ENCODE peak calls at places on chromosomes 7 and 10, in ten cellular contexts. One of them, this sample, is unnamed.

GRCh38 chr10:124697837-124698559 is 46.2 kb downstream of the FAM53B start:
- DNase-seq in activated CD4-positive, alpha-beta T cell treated with anti-CD3 and anti-CD28 coated beads, Interleukin-2, amount 50 U/mL, for 48 hours: peak; percentile 53
- DNase-seq in EL: peak; percentile 29
- DNase-seq in breast epithelium: no peak
- DNase-seq in effector memory CD8-positive, alpha-beta T cell: peak; percentile 44
- DNase-seq in amygdala: no peak
- DNase-seq in stimulated activated CD4-positive, alpha-beta T cell treated with anti-CD3 and anti-CD28 coated beads, Interleukin-2, amount 100 ng/mL, for 48 hours: no peak
- DNase-seq in D341Med: no peak
- DNase-seq in transverse colon: no peak
- DNase-seq in epithelial cell of esophagus: no peak
- DNase-seq in this sample: no peak

GRCh38 chr7:55593515-55594318 is 21.4 kb upstream of the VOPP1 start:
- DNase-seq in EL: peak; percentile 55
- DNase-seq in transverse colon: peak; percentile 82
- DNase-seq in stimulated activated CD4-positive, alpha-beta T cell treated with anti-CD3 and anti-CD28 coated beads, Interleukin-2, amount 100 ng/mL, for 48 hours: peak; percentile 84
- DNase-seq in effector memory CD8-positive, alpha-beta T cell: peak; percentile 67
- DNase-seq in activated CD4-positive, alpha-beta T cell treated with anti-CD3 and anti-CD28 coated beads, Interleukin-2, amount 50 U/mL, for 48 hours: peak; percentile 84
- DNase-seq in breast epithelium: peak; percentile 58
- DNase-seq in epithelial cell of esophagus: peak; percentile 67
- DNase-seq in amygdala: no peak
- DNase-seq in D341Med: peak; percentile 87
- DNase-seq in this sample: no peak

GRCh38 chr7:151491859-151492258 is 27.8 kb downstream of the RHEB start:
- DNase-seq in amygdala: no peak
- DNase-seq in breast epithelium: no peak
- DNase-seq in effector memory CD8-positive, alpha-beta T cell: no peak
- DNase-seq in epithelial cell of esophagus: peak; percentile 89
- DNase-seq in activated CD4-positive, alpha-beta T cell treated with anti-CD3 and anti-CD28 coated beads, Interleukin-2, amount 50 U/mL, for 48 hours: no peak
- DNase-seq in transverse colon: no peak
- DNase-seq in D341Med: no peak
- DNase-seq in stimulated activated CD4-positive, alpha-beta T cell treated with anti-CD3 and anti-CD28 coated beads, Interleukin-2, amount 100 ng/mL, for 48 hours: no peak
- DNase-seq in EL: peak; percentile 93
- DNase-seq in this sample: no peak

GRCh38 chr10:15585303-15585715 is 134.4 kb downstream of the ITGA8 start:
- DNase-seq in EL: peak; percentile 73
- DNase-seq in stimulated activated CD4-positive, alpha-beta T cell treated with anti-CD3 and anti-CD28 coated beads, Interleukin-2, amount 100 ng/mL, for 48 hours: peak; percentile 44
- DNase-seq in effector memory CD8-positive, alpha-beta T cell: no peak
- DNase-seq in breast epithelium: no peak
- DNase-seq in epithelial cell of esophagus: peak; percentile 16
- DNase-seq in amygdala: no peak
- DNase-seq in transverse colon: peak; percentile 70
- DNase-seq in activated CD4-positive, alpha-beta T cell treated with anti-CD3 and anti-CD28 coated beads, Interleukin-2, amount 50 U/mL, for 48 hours: peak; percentile 39
- DNase-seq in D341Med: peak; percentile 89
- DNase-seq in this sample: peak; percentile 1

GRCh38 chr10:29991382-29991781 is 68.0 kb downstream of the JCAD start:
- DNase-seq in transverse colon: no peak
- DNase-seq in D341Med: no peak
- DNase-seq in stimulated activated CD4-positive, alpha-beta T cell treated with anti-CD3 and anti-CD28 coated beads, Interleukin-2, amount 100 ng/mL, for 48 hours: no peak
- DNase-seq in epithelial cell of esophagus: no peak
- DNase-seq in EL: no peak
- DNase-seq in breast epithelium: no peak
- DNase-seq in amygdala: no peak
- DNase-seq in effector memory CD8-positive, alpha-beta T cell: no peak
- DNase-seq in activated CD4-positive, alpha-beta T cell treated with anti-CD3 and anti-CD28 coated beads, Interleukin-2, amount 50 U/mL, for 48 hours: no peak
- DNase-seq in this sample: no peak

GRCh38 chr10:98344589-98345038 is 70.4 kb downstream of the PYROXD2 start:
- DNase-seq in activated CD4-positive, alpha-beta T cell treated with anti-CD3 and anti-CD28 coated beads, Interleukin-2, amount 50 U/mL, for 48 hours: no peak
- DNase-seq in effector memory CD8-positive, alpha-beta T cell: no peak
- DNase-seq in EL: peak; percentile 73
- DNase-seq in epithelial cell of esophagus: no peak
- DNase-seq in amygdala: no peak
- DNase-seq in breast epithelium: no peak
- DNase-seq in transverse colon: peak; percentile 56
- DNase-seq in D341Med: no peak
- DNase-seq in stimulated activated CD4-positive, alpha-beta T cell treated with anti-CD3 and anti-CD28 coated beads, Interleukin-2, amount 100 ng/mL, for 48 hours: no peak
- DNase-seq in this sample: no peak

GRCh38 chr10:78828647-78829283 is 240.0 kb upstream of the ZMIZ1 start:
- DNase-seq in breast epithelium: no peak
- DNase-seq in stimulated activated CD4-positive, alpha-beta T cell treated with anti-CD3 and anti-CD28 coated beads, Interleukin-2, amount 100 ng/mL, for 48 hours: no peak
- DNase-seq in EL: no peak
- DNase-seq in transverse colon: no peak
- DNase-seq in amygdala: no peak
- DNase-seq in activated CD4-positive, alpha-beta T cell treated with anti-CD3 and anti-CD28 coated beads, Interleukin-2, amount 50 U/mL, for 48 hours: no peak
- DNase-seq in D341Med: no peak
- DNase-seq in effector memory CD8-positive, alpha-beta T cell: no peak
- DNase-seq in epithelial cell of esophagus: no peak
- DNase-seq in this sample: no peak

GRCh38 chr7:25968205-25968993 is 183.6 kb upstream of the NFE2L3 start:
- DNase-seq in stimulated activated CD4-positive, alpha-beta T cell treated with anti-CD3 and anti-CD28 coated beads, Interleukin-2, amount 100 ng/mL, for 48 hours: peak; percentile 30
- DNase-seq in breast epithelium: no peak
- DNase-seq in transverse colon: peak; percentile 70
- DNase-seq in effector memory CD8-positive, alpha-beta T cell: peak; percentile 10
- DNase-seq in activated CD4-positive, alpha-beta T cell treated with anti-CD3 and anti-CD28 coated beads, Interleukin-2, amount 50 U/mL, for 48 hours: peak; percentile 50
- DNase-seq in D341Med: no peak
- DNase-seq in amygdala: no peak
- DNase-seq in EL: no peak
- DNase-seq in epithelial cell of esophagus: no peak
- DNase-seq in this sample: no peak

GRCh38 chr7:44259547-44260457 is 59.0 kb downstream of the YKT6 start:
- DNase-seq in stimulated activated CD4-positive, alpha-beta T cell treated with anti-CD3 and anti-CD28 coated beads, Interleukin-2, amount 100 ng/mL, for 48 hours: no peak
- DNase-seq in transverse colon: peak; percentile 15
- DNase-seq in amygdala: no peak
- DNase-seq in breast epithelium: no peak
- DNase-seq in effector memory CD8-positive, alpha-beta T cell: no peak
- DNase-seq in epithelial cell of esophagus: peak; percentile 83
- DNase-seq in EL: peak; percentile 94
- DNase-seq in D341Med: no peak
- DNase-seq in activated CD4-positive, alpha-beta T cell treated with anti-CD3 and anti-CD28 coated beads, Interleukin-2, amount 50 U/mL, for 48 hours: peak; percentile 11
- DNase-seq in this sample: no peak

GRCh38 chr10:70328018-70328417 is 44.2 kb upstream of the NPFFR1 start:
- DNase-seq in activated CD4-positive, alpha-beta T cell treated with anti-CD3 and anti-CD28 coated beads, Interleukin-2, amount 50 U/mL, for 48 hours: no peak
- DNase-seq in EL: no peak
- DNase-seq in breast epithelium: no peak
- DNase-seq in effector memory CD8-positive, alpha-beta T cell: no peak
- DNase-seq in D341Med: no peak
- DNase-seq in transverse colon: no peak
- DNase-seq in epithelial cell of esophagus: no peak
- DNase-seq in amygdala: no peak
- DNase-seq in stimulated activated CD4-positive, alpha-beta T cell treated with anti-CD3 and anti-CD28 coated beads, Interleukin-2, amount 100 ng/mL, for 48 hours: no peak
- DNase-seq in this sample: no peak

GRCh38 chr7:125423444-125424155 is 494.0 kb upstream of the POT1 start:
- DNase-seq in D341Med: no peak
- DNase-seq in epithelial cell of esophagus: peak; percentile 88
- DNase-seq in EL: no peak
- DNase-seq in transverse colon: no peak
- DNase-seq in amygdala: no peak
- DNase-seq in breast epithelium: no peak
- DNase-seq in activated CD4-positive, alpha-beta T cell treated with anti-CD3 and anti-CD28 coated beads, Interleukin-2, amount 50 U/mL, for 48 hours: no peak
- DNase-seq in effector memory CD8-positive, alpha-beta T cell: no peak
- DNase-seq in stimulated activated CD4-positive, alpha-beta T cell treated with anti-CD3 and anti-CD28 coated beads, Interleukin-2, amount 100 ng/mL, for 48 hours: no peak
- DNase-seq in this sample: no peak

GRCh38 chr7:148854975-148855374 is 29.1 kb downstream of the EZH2 start:
- DNase-seq in epithelial cell of esophagus: no peak
- DNase-seq in transverse colon: no peak
- DNase-seq in amygdala: no peak
- DNase-seq in breast epithelium: no peak
- DNase-seq in activated CD4-positive, alpha-beta T cell treated with anti-CD3 and anti-CD28 coated beads, Interleukin-2, amount 50 U/mL, for 48 hours: no peak
- DNase-seq in stimulated activated CD4-positive, alpha-beta T cell treated with anti-CD3 and anti-CD28 coated beads, Interleukin-2, amount 100 ng/mL, for 48 hours: no peak
- DNase-seq in D341Med: no peak
- DNase-seq in EL: no peak
- DNase-seq in effector memory CD8-positive, alpha-beta T cell: no peak
- DNase-seq in this sample: no peak

GRCh38 chr10:33099748-33100147 is 141.7 kb upstream of the ITGB1 start:
- DNase-seq in stimulated activated CD4-positive, alpha-beta T cell treated with anti-CD3 and anti-CD28 coated beads, Interleukin-2, amount 100 ng/mL, for 48 hours: no peak
- DNase-seq in amygdala: no peak
- DNase-seq in effector memory CD8-positive, alpha-beta T cell: no peak
- DNase-seq in breast epithelium: no peak
- DNase-seq in transverse colon: no peak
- DNase-seq in epithelial cell of esophagus: no peak
- DNase-seq in EL: peak; percentile 70
- DNase-seq in D341Med: no peak
- DNase-seq in activated CD4-positive, alpha-beta T cell treated with anti-CD3 and anti-CD28 coated beads, Interleukin-2, amount 50 U/mL, for 48 hours: no peak
- DNase-seq in this sample: no peak

GRCh38 chr7:75572814-75573213 is 80.7 kb downstream of the SPDYE5 start:
- DNase-seq in breast epithelium: no peak
- DNase-seq in D341Med: no peak
- DNase-seq in EL: no peak
- DNase-seq in activated CD4-positive, alpha-beta T cell treated with anti-CD3 and anti-CD28 coated beads, Interleukin-2, amount 50 U/mL, for 48 hours: no peak
- DNase-seq in amygdala: no peak
- DNase-seq in epithelial cell of esophagus: no peak
- DNase-seq in transverse colon: no peak
- DNase-seq in stimulated activated CD4-positive, alpha-beta T cell treated with anti-CD3 and anti-CD28 coated beads, Interleukin-2, amount 100 ng/mL, for 48 hours: no peak
- DNase-seq in effector memory CD8-positive, alpha-beta T cell: no peak
- DNase-seq in this sample: no peak

GRCh38 chr10:78588194-78588811 is 480.5 kb upstream of the ZMIZ1 start:
- DNase-seq in D341Med: no peak
- DNase-seq in EL: no peak
- DNase-seq in amygdala: no peak
- DNase-seq in activated CD4-positive, alpha-beta T cell treated with anti-CD3 and anti-CD28 coated beads, Interleukin-2, amount 50 U/mL, for 48 hours: no peak
- DNase-seq in effector memory CD8-positive, alpha-beta T cell: no peak
- DNase-seq in breast epithelium: no peak
- DNase-seq in stimulated activated CD4-positive, alpha-beta T cell treated with anti-CD3 and anti-CD28 coated beads, Interleukin-2, amount 100 ng/mL, for 48 hours: no peak
- DNase-seq in transverse colon: peak; percentile 32
- DNase-seq in epithelial cell of esophagus: no peak
- DNase-seq in this sample: no peak

GRCh38 chr10:68471063-68471585 is 649 bp downstream of the DNA2 start:
- DNase-seq in EL: peak; percentile 18
- DNase-seq in effector memory CD8-positive, alpha-beta T cell: no peak
- DNase-seq in transverse colon: no peak
- DNase-seq in activated CD4-positive, alpha-beta T cell treated with anti-CD3 and anti-CD28 coated beads, Interleukin-2, amount 50 U/mL, for 48 hours: no peak
- DNase-seq in amygdala: no peak
- DNase-seq in epithelial cell of esophagus: peak; percentile 11
- DNase-seq in D341Med: no peak
- DNase-seq in breast epithelium: no peak
- DNase-seq in stimulated activated CD4-positive, alpha-beta T cell treated with anti-CD3 and anti-CD28 coated beads, Interleukin-2, amount 100 ng/mL, for 48 hours: no peak
- DNase-seq in this sample: peak; percentile 37

GRCh38 chr10:74306227-74306982 is 155.4 kb downstream of the ADK start:
- DNase-seq in breast epithelium: no peak
- DNase-seq in amygdala: no peak
- DNase-seq in activated CD4-positive, alpha-beta T cell treated with anti-CD3 and anti-CD28 coated beads, Interleukin-2, amount 50 U/mL, for 48 hours: no peak
- DNase-seq in stimulated activated CD4-positive, alpha-beta T cell treated with anti-CD3 and anti-CD28 coated beads, Interleukin-2, amount 100 ng/mL, for 48 hours: no peak
- DNase-seq in EL: no peak
- DNase-seq in epithelial cell of esophagus: no peak
- DNase-seq in transverse colon: no peak
- DNase-seq in effector memory CD8-positive, alpha-beta T cell: no peak
- DNase-seq in D341Med: no peak
- DNase-seq in this sample: no peak

GRCh38 chr10:62457196-62457595 is 83.0 kb downstream of the ZNF365 start:
- DNase-seq in epithelial cell of esophagus: no peak
- DNase-seq in transverse colon: no peak
- DNase-seq in breast epithelium: no peak
- DNase-seq in activated CD4-positive, alpha-beta T cell treated with anti-CD3 and anti-CD28 coated beads, Interleukin-2, amount 50 U/mL, for 48 hours: no peak
- DNase-seq in effector memory CD8-positive, alpha-beta T cell: no peak
- DNase-seq in EL: no peak
- DNase-seq in stimulated activated CD4-positive, alpha-beta T cell treated with anti-CD3 and anti-CD28 coated beads, Interleukin-2, amount 100 ng/mL, for 48 hours: no peak
- DNase-seq in amygdala: no peak
- DNase-seq in D341Med: no peak
- DNase-seq in this sample: no peak

GRCh38 chr10:22427890-22428571 is 82.7 kb downstream of the SPAG6 start:
- DNase-seq in epithelial cell of esophagus: peak; percentile 88
- DNase-seq in stimulated activated CD4-positive, alpha-beta T cell treated with anti-CD3 and anti-CD28 coated beads, Interleukin-2, amount 100 ng/mL, for 48 hours: no peak
- DNase-seq in effector memory CD8-positive, alpha-beta T cell: no peak
- DNase-seq in EL: peak; percentile 94
- DNase-seq in amygdala: no peak
- DNase-seq in activated CD4-positive, alpha-beta T cell treated with anti-CD3 and anti-CD28 coated beads, Interleukin-2, amount 50 U/mL, for 48 hours: no peak
- DNase-seq in D341Med: peak; percentile 64
- DNase-seq in breast epithelium: no peak
- DNase-seq in transverse colon: no peak
- DNase-seq in this sample: no peak

GRCh38 chr10:77637474-77637985 is at the start of gene KCNMA1:
- DNase-seq in effector memory CD8-positive, alpha-beta T cell: no peak
- DNase-seq in transverse colon: peak; percentile 26
- DNase-seq in D341Med: peak; percentile 71
- DNase-seq in activated CD4-positive, alpha-beta T cell treated with anti-CD3 and anti-CD28 coated beads, Interleukin-2, amount 50 U/mL, for 48 hours: no peak
- DNase-seq in stimulated activated CD4-positive, alpha-beta T cell treated with anti-CD3 and anti-CD28 coated beads, Interleukin-2, amount 100 ng/mL, for 48 hours: no peak
- DNase-seq in epithelial cell of esophagus: peak; percentile 37
- DNase-seq in amygdala: peak; percentile 26
- DNase-seq in breast epithelium: no peak
- DNase-seq in EL: peak; percentile 73
- DNase-seq in this sample: peak; percentile 20

This sample was measured in NCI-H2227 treated with DMSO at 0.1 percent for 48 hours.